ENCODE peak calls at places on chromosomes 13 and 19, in five cellular contexts. One of them, this sample, is unnamed.

GRCh38 chr19:28705008-28705407 is 507.9 kb downstream of the UQCRFS1 start:
- DNase-seq in body of pancreas: peak
- DNase-seq in cardiac fibroblast: peak
- DNase-seq in epithelial cell of proximal tubule: peak
- DNase-seq in H1: no peak
- DNase-seq in this sample: peak

GRCh38 chr19:17103177-17103576 is 27.6 kb downstream of the MYO9B start:
- DNase-seq in H1: peak
- DNase-seq in epithelial cell of proximal tubule: no peak
- DNase-seq in cardiac fibroblast: peak
- DNase-seq in body of pancreas: no peak
- DNase-seq in this sample: peak

GRCh38 chr13:41652735-41653361 is 195.5 kb downstream of the RGCC start:
- DNase-seq in body of pancreas: peak
- DNase-seq in epithelial cell of proximal tubule: no peak
- DNase-seq in cardiac fibroblast: peak
- DNase-seq in H1: no peak
- DNase-seq in this sample: peak

GRCh38 chr19:12093777-12094176 is 29.2 kb downstream of the ZNF844 start:
- DNase-seq in H1: no peak
- DNase-seq in body of pancreas: no peak
- DNase-seq in epithelial cell of proximal tubule: no peak
- DNase-seq in cardiac fibroblast: no peak
- DNase-seq in this sample: no peak

GRCh38 chr19:28374971-28375370 is 838.0 kb downstream of the UQCRFS1 start:
- DNase-seq in body of pancreas: no peak
- DNase-seq in cardiac fibroblast: no peak
- DNase-seq in H1: no peak
- DNase-seq in epithelial cell of proximal tubule: no peak
- DNase-seq in this sample: no peak

GRCh38 chr19:1221141-1221903 is 15.7 kb downstream of the STK11 start:
- DNase-seq in H1: peak
- DNase-seq in cardiac fibroblast: peak
- DNase-seq in epithelial cell of proximal tubule: no peak
- DNase-seq in body of pancreas: peak
- DNase-seq in this sample: peak

GRCh38 chr13:70568571-70568970 is 460.3 kb upstream of the KLHL1 start:
- DNase-seq in cardiac fibroblast: peak
- DNase-seq in H1: no peak
- DNase-seq in epithelial cell of proximal tubule: peak
- DNase-seq in body of pancreas: peak
- DNase-seq in this sample: peak

GRCh38 chr13:100491164-100491847 is 97.3 kb downstream of the GGACT start:
- DNase-seq in H1: no peak
- DNase-seq in cardiac fibroblast: peak
- DNase-seq in body of pancreas: peak
- DNase-seq in epithelial cell of proximal tubule: no peak
- DNase-seq in this sample: peak

GRCh38 chr19:46416077-46416709 is 2.8 kb upstream of the CCDC8 start:
- DNase-seq in body of pancreas: peak
- DNase-seq in cardiac fibroblast: peak
- DNase-seq in epithelial cell of proximal tubule: no peak
- DNase-seq in H1: peak
- DNase-seq in this sample: peak

GRCh38 chr19:9431475-9431874 is 3.9 kb downstream of the ZNF266 start:
- DNase-seq in cardiac fibroblast: peak
- DNase-seq in body of pancreas: peak
- DNase-seq in H1: peak
- DNase-seq in epithelial cell of proximal tubule: no peak
- DNase-seq in this sample: peak

GRCh38 chr13:20394506-20394905 is 131.2 kb downstream of the CRYL1 start:
- DNase-seq in cardiac fibroblast: no peak
- DNase-seq in epithelial cell of proximal tubule: no peak
- DNase-seq in H1: peak
- DNase-seq in body of pancreas: no peak
- DNase-seq in this sample: no peak

GRCh38 chr13:103656329-103656728 is 590.1 kb upstream of the SLC10A2 start:
- DNase-seq in H1: no peak
- DNase-seq in epithelial cell of proximal tubule: no peak
- DNase-seq in cardiac fibroblast: no peak
- DNase-seq in body of pancreas: no peak
- DNase-seq in this sample: no peak

GRCh38 chr19:49431330-49431749 is 6.2 kb downstream of the GFY start:
- DNase-seq in body of pancreas: no peak
- DNase-seq in cardiac fibroblast: no peak
- DNase-seq in epithelial cell of proximal tubule: no peak
- DNase-seq in H1: no peak
- DNase-seq in this sample: no peak

GRCh38 chr19:12884926-12885748 is 1.9 kb downstream of the KLF1 start:
- DNase-seq in body of pancreas: peak
- DNase-seq in H1: peak
- DNase-seq in cardiac fibroblast: peak
- DNase-seq in epithelial cell of proximal tubule: no peak
- DNase-seq in this sample: peak

GRCh38 chr13:100525453-100526298 is 62.9 kb downstream of the GGACT start:
- DNase-seq in body of pancreas: no peak
- DNase-seq in epithelial cell of proximal tubule: no peak
- DNase-seq in H1: no peak
- DNase-seq in cardiac fibroblast: no peak
- DNase-seq in this sample: no peak

GRCh38 chr19:53927745-53928144 is 18.7 kb downstream of the CACNG7 start:
- DNase-seq in cardiac fibroblast: peak
- DNase-seq in H1: peak
- DNase-seq in body of pancreas: peak
- DNase-seq in epithelial cell of proximal tubule: no peak
- DNase-seq in this sample: peak

GRCh38 chr13:108728370-108728769 is 99.0 kb downstream of the MYO16 start:
- DNase-seq in body of pancreas: no peak
- DNase-seq in epithelial cell of proximal tubule: no peak
- DNase-seq in cardiac fibroblast: no peak
- DNase-seq in H1: peak
- DNase-seq in this sample: no peak

GRCh38 chr13:28532226-28533048 is 37.5 kb upstream of the FLT1 start:
- DNase-seq in H1: peak
- DNase-seq in epithelial cell of proximal tubule: no peak
- DNase-seq in cardiac fibroblast: peak
- DNase-seq in body of pancreas: no peak
- DNase-seq in this sample: no peak

GRCh38 chr19:10766681-10767201 is 48.9 kb downstream of the DNM2 start:
- DNase-seq in epithelial cell of proximal tubule: no peak
- DNase-seq in cardiac fibroblast: peak
- DNase-seq in body of pancreas: peak
- DNase-seq in H1: no peak
- DNase-seq in this sample: peak

GRCh38 chr19:7832781-7833180 is 2.8 kb downstream of the EVI5L start:
- DNase-seq in epithelial cell of proximal tubule: no peak
- DNase-seq in cardiac fibroblast: peak
- DNase-seq in body of pancreas: no peak
- DNase-seq in H1: no peak
- DNase-seq in this sample: no peak

GRCh38 chr13:98575009-98575866 is 1.7 kb downstream of the STK24 start:
- DNase-seq in cardiac fibroblast: peak
- DNase-seq in epithelial cell of proximal tubule: no peak
- DNase-seq in body of pancreas: no peak
- DNase-seq in H1: no peak
- DNase-seq in this sample: peak

GRCh38 chr13:27177852-27178251 is 6.2 kb upstream of the USP12 start:
- DNase-seq in H1: peak
- DNase-seq in cardiac fibroblast: no peak
- DNase-seq in body of pancreas: no peak
- DNase-seq in epithelial cell of proximal tubule: no peak
- DNase-seq in this sample: no peak

GRCh38 chr13:66627512-66627911 is 602.6 kb downstream of the PCDH9 start:
- DNase-seq in cardiac fibroblast: no peak
- DNase-seq in body of pancreas: no peak
- DNase-seq in epithelial cell of proximal tubule: no peak
- DNase-seq in H1: no peak
- DNase-seq in this sample: no peak

GRCh38 chr13:41463823-41464602 is 6.7 kb downstream of the RGCC start:
- DNase-seq in epithelial cell of proximal tubule: no peak
- DNase-seq in H1: no peak
- DNase-seq in cardiac fibroblast: no peak
- DNase-seq in body of pancreas: no peak
- DNase-seq in this sample: no peak

GRCh38 chr13:105969761-105970160 is 565.7 kb downstream of the EFNB2 start:
- DNase-seq in cardiac fibroblast: no peak
- DNase-seq in epithelial cell of proximal tubule: peak
- DNase-seq in H1: no peak
- DNase-seq in body of pancreas: no peak
- DNase-seq in this sample: no peak

GRCh38 chr19:50669319-50670101 is 20.3 kb downstream of the C19orf81 start:
- DNase-seq in body of pancreas: peak
- DNase-seq in epithelial cell of proximal tubule: no peak
- DNase-seq in H1: peak
- DNase-seq in cardiac fibroblast: peak
- DNase-seq in this sample: peak

GRCh38 chr13:86135856-86136255 is 336.6 kb upstream of the SLITRK6 start:
- DNase-seq in epithelial cell of proximal tubule: no peak
- DNase-seq in body of pancreas: no peak
- DNase-seq in H1: no peak
- DNase-seq in cardiac fibroblast: no peak
- DNase-seq in this sample: no peak
- TF ChIP-seq CTCF in epithelial cell of proximal tubule: no peak
- TF ChIP-seq CTCF in body of pancreas: no peak
- TF ChIP-seq CTCF in H1: no peak
- TF ChIP-seq CTCF in cardiac fibroblast: no peak
- TF ChIP-seq CTCF in this sample: no peak

GRCh38 chr19:5805465-5806132 is 732 bp downstream of the NRTN start:
- DNase-seq in body of pancreas: peak
- DNase-seq in H1: peak
- DNase-seq in epithelial cell of proximal tubule: no peak
- DNase-seq in cardiac fibroblast: peak
- DNase-seq in this sample: peak
- H3K4me3 ChIP-seq in body of pancreas: peak
- H3K4me3 ChIP-seq in H1: peak
- H3K4me3 ChIP-seq in epithelial cell of proximal tubule: peak
- H3K4me3 ChIP-seq in cardiac fibroblast: peak
- H3K4me3 ChIP-seq in this sample: no peak

GRCh38 chr13:78595458-78595818 is 7.9 kb downstream of the POU4F1 start:
- DNase-seq in body of pancreas: no peak
- DNase-seq in epithelial cell of proximal tubule: no peak
- DNase-seq in H1: no peak
- DNase-seq in cardiac fibroblast: no peak
- DNase-seq in this sample: no peak
- TF ChIP-seq CTCF in body of pancreas: no peak
- TF ChIP-seq CTCF in epithelial cell of proximal tubule: no peak
- TF ChIP-seq CTCF in H1: no peak
- TF ChIP-seq CTCF in cardiac fibroblast: no peak
- TF ChIP-seq CTCF in this sample: no peak

DNA sequence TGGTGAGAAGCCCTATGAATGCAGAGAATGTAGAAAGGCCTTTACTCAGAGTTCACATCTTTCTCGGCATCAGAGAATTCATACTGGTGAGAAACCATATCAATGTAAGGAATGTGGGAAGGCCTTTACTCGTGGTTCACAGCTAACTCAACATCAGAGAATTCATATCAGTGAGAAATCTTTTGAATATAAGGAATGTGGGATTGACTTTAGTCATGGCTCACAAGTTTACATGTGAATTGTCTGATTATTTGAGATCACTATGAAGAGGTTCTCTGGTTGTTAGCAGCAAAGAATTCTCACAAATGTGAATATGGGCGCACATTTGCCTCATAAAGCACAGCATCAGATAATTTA is 43.7 kb downstream of the ZNF585A start:
- DNase-seq in body of pancreas: no peak
- DNase-seq in cardiac fibroblast: no peak
- DNase-seq in epithelial cell of proximal tubule: no peak
- DNase-seq in H1: no peak
- DNase-seq in this sample: no peak
- H3K4me3 ChIP-seq in body of pancreas: no peak
- H3K4me3 ChIP-seq in cardiac fibroblast: no peak
- H3K4me3 ChIP-seq in epithelial cell of proximal tubule: no peak
- H3K4me3 ChIP-seq in H1: no peak
- H3K4me3 ChIP-seq in this sample: no peak

This sample was measured in astrocyte of the spinal cord.